ENCODE peak calls at places on chromosomes 1 and 21, in six cellular contexts. One of them, this sample, is unnamed.

GRCh38 chr21:37206531-37206930 is 60.6 kb downstream of the VPS26C start:
- DNase-seq in GM12891: no peak
- DNase-seq in transverse colon: no peak
- DNase-seq in HepG2: no peak
- DNase-seq in stomach: no peak
- DNase-seq in K562: no peak
- DNase-seq in this sample: no peak

GRCh38 chr1:99726407-99726806 is 40.0 kb downstream of the FRRS1 start:
- DNase-seq in transverse colon: no peak
- DNase-seq in GM12891: no peak
- DNase-seq in K562: no peak
- DNase-seq in stomach: no peak
- DNase-seq in HepG2: no peak
- DNase-seq in this sample: no peak

GRCh38 chr1:183251101-183251958 is 65.3 kb downstream of the LAMC2 start:
- DNase-seq in K562: no peak
- DNase-seq in GM12891: no peak
- DNase-seq in HepG2: no peak
- DNase-seq in transverse colon: no peak
- DNase-seq in stomach: no peak
- DNase-seq in this sample: no peak

GRCh38 chr1:7048395-7048794 is 263.1 kb downstream of the CAMTA1 start:
- DNase-seq in K562: no peak
- DNase-seq in HepG2: no peak
- DNase-seq in transverse colon: no peak
- DNase-seq in GM12891: no peak
- DNase-seq in stomach: no peak
- DNase-seq in this sample: no peak

GRCh38 chr21:33939224-33939623 is 23.6 kb upstream of the ATP5PO start:
- DNase-seq in stomach: no peak
- DNase-seq in GM12891: no peak
- DNase-seq in HepG2: no peak
- DNase-seq in K562: no peak
- DNase-seq in transverse colon: no peak
- DNase-seq in this sample: no peak

GRCh38 chr21:46435786-46436227 is 22.9 kb upstream of the DIP2A start:
- DNase-seq in K562: no peak
- DNase-seq in HepG2: no peak
- DNase-seq in stomach: no peak
- DNase-seq in GM12891: no peak
- DNase-seq in transverse colon: no peak
- DNase-seq in this sample: no peak

GRCh38 chr1:116674761-116675160 is 7.2 kb upstream of the IGSF3 start:
- DNase-seq in transverse colon: no peak
- DNase-seq in HepG2: no peak
- DNase-seq in stomach: no peak
- DNase-seq in K562: no peak
- DNase-seq in GM12891: no peak
- DNase-seq in this sample: no peak

GRCh38 chr1:15409400-15410222 is at the start of gene EFHD2:
- DNase-seq in transverse colon: peak
- DNase-seq in K562: peak
- DNase-seq in GM12891: peak
- DNase-seq in stomach: peak
- DNase-seq in HepG2: peak
- DNase-seq in this sample: peak

GRCh38 chr1:82153282-82153630 is 352.5 kb downstream of the ADGRL2 start:
- DNase-seq in GM12891: no peak
- DNase-seq in HepG2: no peak
- DNase-seq in stomach: no peak
- DNase-seq in K562: no peak
- DNase-seq in transverse colon: no peak
- DNase-seq in this sample: no peak

GRCh38 chr1:156749429-156750118 is 1.9 kb downstream of the HDGF start:
- DNase-seq in K562: no peak
- DNase-seq in GM12891: no peak
- DNase-seq in stomach: peak
- DNase-seq in HepG2: peak
- DNase-seq in transverse colon: peak
- DNase-seq in this sample: no peak

GRCh38 chr1:226002667-226003501 is 3.7 kb upstream of the SDE2 start:
- DNase-seq in stomach: peak
- DNase-seq in GM12891: no peak
- DNase-seq in transverse colon: peak
- DNase-seq in HepG2: no peak
- DNase-seq in K562: peak
- DNase-seq in this sample: peak
- TF ChIP-seq POLR2AphosphoS5 in stomach: no peak
- TF ChIP-seq POLR2AphosphoS5 in GM12891: no peak
- TF ChIP-seq POLR2AphosphoS5 in transverse colon: no peak
- TF ChIP-seq POLR2AphosphoS5 in HepG2: no peak
- TF ChIP-seq POLR2AphosphoS5 in K562: peak
- TF ChIP-seq POLR2AphosphoS5 in this sample: no peak

GRCh38 chr1:31155216-31155806 is 84.4 kb downstream of the NKAIN1 start:
- DNase-seq in transverse colon: peak
- DNase-seq in GM12891: peak
- DNase-seq in HepG2: peak
- DNase-seq in stomach: peak
- DNase-seq in K562: peak
- DNase-seq in this sample: peak
- TF ChIP-seq POLR2A in transverse colon: peak
- TF ChIP-seq POLR2A in GM12891: no peak
- TF ChIP-seq POLR2A in HepG2: peak
- TF ChIP-seq POLR2A in stomach: no peak
- TF ChIP-seq POLR2A in K562: peak
- TF ChIP-seq POLR2A in this sample: peak

DNA sequence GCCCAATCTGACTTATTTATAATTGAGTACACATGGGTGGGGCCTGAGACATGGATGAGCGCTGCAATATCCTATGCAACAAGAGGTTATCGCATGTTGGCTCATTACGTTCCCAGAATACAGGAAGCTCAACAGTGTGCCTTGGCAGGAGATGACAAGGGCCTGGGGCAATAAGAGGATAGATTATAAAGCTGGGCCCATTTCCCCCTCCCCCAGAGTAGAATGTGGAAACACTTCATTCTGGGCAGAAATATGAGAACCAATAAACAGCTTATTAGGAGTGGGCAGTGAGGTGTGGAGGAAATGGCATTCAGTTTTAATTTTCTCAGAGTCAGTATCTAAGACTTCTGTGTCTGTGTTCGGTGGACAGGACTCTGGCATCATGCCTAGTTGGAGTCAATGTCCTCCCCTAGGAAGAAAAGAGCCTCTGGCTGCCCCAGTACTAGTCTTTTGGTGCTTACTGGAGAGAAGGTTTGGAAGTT is 92.8 kb downstream of the PIK3R3 start:
- DNase-seq in GM12891: no peak
- DNase-seq in HepG2: no peak
- DNase-seq in K562: no peak
- DNase-seq in transverse colon: peak
- DNase-seq in stomach: no peak
- DNase-seq in this sample: peak
- TF ChIP-seq POLR2AphosphoS5 in GM12891: no peak
- TF ChIP-seq POLR2AphosphoS5 in HepG2: no peak
- TF ChIP-seq POLR2AphosphoS5 in K562: no peak
- TF ChIP-seq POLR2AphosphoS5 in transverse colon: no peak
- TF ChIP-seq POLR2AphosphoS5 in stomach: no peak
- TF ChIP-seq POLR2AphosphoS5 in this sample: no peak

DNA sequence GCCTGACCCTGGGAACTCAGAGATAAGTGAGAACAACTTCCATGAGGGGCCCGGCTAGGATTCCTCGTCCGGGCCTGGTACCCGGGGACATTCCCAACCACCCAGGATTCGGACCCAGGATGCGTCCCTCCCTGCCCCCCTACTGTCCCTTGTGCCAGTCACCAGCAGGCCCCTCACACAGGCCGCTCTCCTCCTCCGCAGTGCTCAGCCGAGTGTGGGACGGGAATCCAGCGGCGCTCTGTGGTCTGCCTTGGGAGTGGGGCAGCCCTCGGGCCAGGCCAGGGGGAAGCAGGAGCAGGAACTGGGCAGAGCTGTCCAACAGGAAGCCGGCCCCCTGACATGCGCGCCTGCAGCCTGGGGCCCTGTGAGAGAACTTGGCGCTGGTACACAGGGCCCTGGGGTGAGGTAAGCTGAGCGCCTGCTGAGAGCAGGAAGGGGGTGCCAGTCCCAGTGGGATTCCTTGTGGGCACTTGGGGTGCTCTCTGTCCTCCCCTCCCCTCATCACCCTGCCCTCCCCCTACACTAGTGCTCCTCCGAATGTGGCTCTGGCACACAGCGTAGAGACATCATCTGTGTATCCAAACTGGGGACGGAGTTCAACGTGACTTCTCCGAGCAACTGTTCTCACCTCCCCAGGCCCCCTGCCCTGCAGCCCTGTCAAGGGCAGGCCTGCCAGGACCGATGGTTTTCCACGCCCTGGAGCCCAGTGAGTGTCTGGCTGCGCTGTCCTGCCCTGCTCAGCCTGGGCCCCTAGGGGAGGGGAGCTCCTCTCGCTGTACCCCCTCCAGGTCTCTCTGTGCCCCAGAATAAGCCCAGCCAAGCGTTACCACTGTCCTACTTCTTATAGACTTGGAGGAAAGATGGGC is 9.8 kb downstream of the ADAMTSL4 start:
- DNase-seq in transverse colon: peak
- DNase-seq in stomach: no peak
- DNase-seq in K562: no peak
- DNase-seq in GM12891: no peak
- DNase-seq in HepG2: no peak
- DNase-seq in this sample: no peak
- TF ChIP-seq POLR2A in transverse colon: no peak
- TF ChIP-seq POLR2A in stomach: no peak
- TF ChIP-seq POLR2A in K562: peak
- TF ChIP-seq POLR2A in GM12891: no peak
- TF ChIP-seq POLR2A in HepG2: no peak
- TF ChIP-seq POLR2A in this sample: no peak

GRCh38 chr1:153122831-153123421 is 9.6 kb upstream of the SPRR2F start:
- DNase-seq in transverse colon: no peak
- DNase-seq in K562: no peak
- DNase-seq in GM12891: no peak
- DNase-seq in HepG2: no peak
- DNase-seq in stomach: peak
- DNase-seq in this sample: no peak
- TF ChIP-seq POLR2AphosphoS5 in transverse colon: no peak
- TF ChIP-seq POLR2AphosphoS5 in K562: no peak
- TF ChIP-seq POLR2AphosphoS5 in GM12891: no peak
- TF ChIP-seq POLR2AphosphoS5 in HepG2: no peak
- TF ChIP-seq POLR2AphosphoS5 in stomach: no peak
- TF ChIP-seq POLR2AphosphoS5 in this sample: no peak

GRCh38 chr1:227734858-227735780 is at the start of the genes JMJD4 and SNAP47:
- DNase-seq in stomach: peak
- DNase-seq in transverse colon: peak
- DNase-seq in K562: peak
- DNase-seq in HepG2: peak
- DNase-seq in GM12891: peak
- DNase-seq in this sample: peak
- TF ChIP-seq POLR2A in stomach: no peak
- TF ChIP-seq POLR2A in transverse colon: peak
- TF ChIP-seq POLR2A in K562: peak
- TF ChIP-seq POLR2A in HepG2: peak
- TF ChIP-seq POLR2A in GM12891: peak
- TF ChIP-seq POLR2A in this sample: peak

GRCh38 chr1:229920683-229921082 is 146.4 kb upstream of the GALNT2 start:
- DNase-seq in GM12891: no peak
- DNase-seq in K562: no peak
- DNase-seq in HepG2: no peak
- DNase-seq in transverse colon: no peak
- DNase-seq in stomach: no peak
- DNase-seq in this sample: no peak
- TF ChIP-seq POLR2AphosphoS5 in GM12891: no peak
- TF ChIP-seq POLR2AphosphoS5 in K562: no peak
- TF ChIP-seq POLR2AphosphoS5 in HepG2: no peak
- TF ChIP-seq POLR2AphosphoS5 in transverse colon: no peak
- TF ChIP-seq POLR2AphosphoS5 in stomach: no peak
- TF ChIP-seq POLR2AphosphoS5 in this sample: no peak

GRCh38 chr1:248758352-248758751 is 2.8 kb upstream of the LYPD8 start:
- DNase-seq in K562: peak
- DNase-seq in stomach: no peak
- DNase-seq in GM12891: no peak
- DNase-seq in HepG2: no peak
- DNase-seq in transverse colon: no peak
- DNase-seq in this sample: no peak
- TF ChIP-seq POLR2A in K562: no peak
- TF ChIP-seq POLR2A in stomach: no peak
- TF ChIP-seq POLR2A in GM12891: no peak
- TF ChIP-seq POLR2A in HepG2: no peak
- TF ChIP-seq POLR2A in transverse colon: no peak
- TF ChIP-seq POLR2A in this sample: no peak

GRCh38 chr1:86345053-86345452 is 51.1 kb downstream of the ODF2L start:
- DNase-seq in K562: no peak
- DNase-seq in HepG2: no peak
- DNase-seq in GM12891: no peak
- DNase-seq in stomach: no peak
- DNase-seq in transverse colon: no peak
- DNase-seq in this sample: no peak
- TF ChIP-seq POLR2AphosphoS5 in K562: no peak
- TF ChIP-seq POLR2AphosphoS5 in HepG2: no peak
- TF ChIP-seq POLR2AphosphoS5 in GM12891: no peak
- TF ChIP-seq POLR2AphosphoS5 in stomach: no peak
- TF ChIP-seq POLR2AphosphoS5 in transverse colon: no peak
- TF ChIP-seq POLR2AphosphoS5 in this sample: no peak

This sample was measured in prostate gland.